ENCODE peak calls at places on chromosomes 7 and 10, in six cellular contexts. One of them, this sample, is unnamed.

GRCh38 chr7:134886353-134887057 is 99.8 kb upstream of the AGBL3 start:
- DNase-seq in KBM-7: no peak
- DNase-seq in stimulated activated effector memory CD8-positive, alpha-beta T cell treated with anti-CD3 and anti-CD28 coated beads, Interleukin-12 subunit alpha, Interleukin-12 subunit beta, amount 100 ng/mL, for 72 hours: no peak
- DNase-seq in myocyte: peak
- DNase-seq in M059J: peak
- DNase-seq in NCI-H774: no peak
- DNase-seq in this sample: no peak

GRCh38 chr7:137262599-137262998 is 80.9 kb downstream of the PTN start:
- DNase-seq in stimulated activated effector memory CD8-positive, alpha-beta T cell treated with anti-CD3 and anti-CD28 coated beads, Interleukin-12 subunit alpha, Interleukin-12 subunit beta, amount 100 ng/mL, for 72 hours: no peak
- DNase-seq in KBM-7: no peak
- DNase-seq in NCI-H774: no peak
- DNase-seq in M059J: no peak
- DNase-seq in myocyte: no peak
- DNase-seq in this sample: no peak

GRCh38 chr10:95428702-95429101 is 132.5 kb downstream of the SORBS1 start:
- DNase-seq in M059J: no peak
- DNase-seq in KBM-7: no peak
- DNase-seq in stimulated activated effector memory CD8-positive, alpha-beta T cell treated with anti-CD3 and anti-CD28 coated beads, Interleukin-12 subunit alpha, Interleukin-12 subunit beta, amount 100 ng/mL, for 72 hours: no peak
- DNase-seq in NCI-H774: no peak
- DNase-seq in myocyte: no peak
- DNase-seq in this sample: no peak

GRCh38 chr10:78348416-78349164 is 314.9 kb downstream of the RPS24 start:
- DNase-seq in KBM-7: no peak
- DNase-seq in stimulated activated effector memory CD8-positive, alpha-beta T cell treated with anti-CD3 and anti-CD28 coated beads, Interleukin-12 subunit alpha, Interleukin-12 subunit beta, amount 100 ng/mL, for 72 hours: no peak
- DNase-seq in NCI-H774: no peak
- DNase-seq in M059J: no peak
- DNase-seq in myocyte: no peak
- DNase-seq in this sample: no peak

GRCh38 chr7:1321411-1322239 is 89.0 kb downstream of the UNCX start:
- DNase-seq in myocyte: no peak
- DNase-seq in M059J: no peak
- DNase-seq in stimulated activated effector memory CD8-positive, alpha-beta T cell treated with anti-CD3 and anti-CD28 coated beads, Interleukin-12 subunit alpha, Interleukin-12 subunit beta, amount 100 ng/mL, for 72 hours: no peak
- DNase-seq in NCI-H774: no peak
- DNase-seq in KBM-7: no peak
- DNase-seq in this sample: peak

GRCh38 chr7:91348686-91349085 is 84.5 kb downstream of the FZD1 start:
- DNase-seq in stimulated activated effector memory CD8-positive, alpha-beta T cell treated with anti-CD3 and anti-CD28 coated beads, Interleukin-12 subunit alpha, Interleukin-12 subunit beta, amount 100 ng/mL, for 72 hours: no peak
- DNase-seq in myocyte: peak
- DNase-seq in KBM-7: no peak
- DNase-seq in M059J: peak
- DNase-seq in NCI-H774: no peak
- DNase-seq in this sample: no peak

GRCh38 chr10:76382381-76382851 is 951.0 kb downstream of the LRMDA start:
- DNase-seq in KBM-7: no peak
- DNase-seq in NCI-H774: no peak
- DNase-seq in myocyte: peak
- DNase-seq in M059J: peak
- DNase-seq in stimulated activated effector memory CD8-positive, alpha-beta T cell treated with anti-CD3 and anti-CD28 coated beads, Interleukin-12 subunit alpha, Interleukin-12 subunit beta, amount 100 ng/mL, for 72 hours: no peak
- DNase-seq in this sample: no peak

GRCh38 chr7:157521752-157522151 is 184.9 kb downstream of the DNAJB6 start:
- DNase-seq in myocyte: no peak
- DNase-seq in stimulated activated effector memory CD8-positive, alpha-beta T cell treated with anti-CD3 and anti-CD28 coated beads, Interleukin-12 subunit alpha, Interleukin-12 subunit beta, amount 100 ng/mL, for 72 hours: no peak
- DNase-seq in KBM-7: no peak
- DNase-seq in M059J: no peak
- DNase-seq in NCI-H774: no peak
- DNase-seq in this sample: no peak

GRCh38 chr7:95725170-95725569 is 47.2 kb upstream of the DYNC1I1 start:
- DNase-seq in M059J: peak
- DNase-seq in myocyte: peak
- DNase-seq in NCI-H774: no peak
- DNase-seq in KBM-7: peak
- DNase-seq in stimulated activated effector memory CD8-positive, alpha-beta T cell treated with anti-CD3 and anti-CD28 coated beads, Interleukin-12 subunit alpha, Interleukin-12 subunit beta, amount 100 ng/mL, for 72 hours: no peak
- DNase-seq in this sample: no peak

GRCh38 chr7:140393756-140394306 is 4.5 kb downstream of the SLC37A3 start:
- DNase-seq in NCI-H774: no peak
- DNase-seq in stimulated activated effector memory CD8-positive, alpha-beta T cell treated with anti-CD3 and anti-CD28 coated beads, Interleukin-12 subunit alpha, Interleukin-12 subunit beta, amount 100 ng/mL, for 72 hours: no peak
- DNase-seq in myocyte: no peak
- DNase-seq in KBM-7: no peak
- DNase-seq in M059J: no peak
- DNase-seq in this sample: no peak

GRCh38 chr7:103347507-103348267 is at the start of gene PSMC2:
- DNase-seq in NCI-H774: peak
- DNase-seq in myocyte: peak
- DNase-seq in M059J: peak
- DNase-seq in stimulated activated effector memory CD8-positive, alpha-beta T cell treated with anti-CD3 and anti-CD28 coated beads, Interleukin-12 subunit alpha, Interleukin-12 subunit beta, amount 100 ng/mL, for 72 hours: peak
- DNase-seq in KBM-7: peak
- DNase-seq in this sample: peak

GRCh38 chr7:123783820-123784219 is 35.0 kb upstream of the WASL start:
- DNase-seq in KBM-7: no peak
- DNase-seq in M059J: no peak
- DNase-seq in stimulated activated effector memory CD8-positive, alpha-beta T cell treated with anti-CD3 and anti-CD28 coated beads, Interleukin-12 subunit alpha, Interleukin-12 subunit beta, amount 100 ng/mL, for 72 hours: no peak
- DNase-seq in NCI-H774: no peak
- DNase-seq in myocyte: no peak
- DNase-seq in this sample: no peak